ENCODE peak calls at places on chromosomes 11 and 22, in ten cellular contexts. One of them, this sample, is unnamed.

GRCh38 chr11:8296872-8297271 is 33.2 kb upstream of the LMO1 start:
- DNase-seq in activated naive CD8-positive, alpha-beta T cell treated with anti-CD3 and anti-CD28 coated beads, Interleukin-2, amount 50 U/mL, for 24 hours: no peak
- DNase-seq in left cardiac atrium: no peak
- DNase-seq in stimulated activated CD4-positive, alpha-beta T cell treated with anti-CD3 and anti-CD28 coated beads, Interleukin-2, amount 100 ng/mL, for 48 hours: no peak
- DNase-seq in WERI-Rb-1: no peak
- DNase-seq in cardiac fibroblast: no peak
- DNase-seq in activated T-cell treated with anti-CD3 and anti-CD28 coated beads, Interleukin-2, amount 50 U/mL, for 72 hours: no peak
- DNase-seq in GM23248: no peak
- DNase-seq in activated gamma-delta T cell treated with anti-CD3 and anti-CD28 coated beads, Interleukin-2, amount 50 U/mL, for 16 hours: no peak
- DNase-seq in IMR-90: no peak
- DNase-seq in this sample: no peak

GRCh38 chr11:3944198-3944597 is 88.7 kb downstream of the STIM1 start:
- DNase-seq in activated naive CD8-positive, alpha-beta T cell treated with anti-CD3 and anti-CD28 coated beads, Interleukin-2, amount 50 U/mL, for 24 hours: no peak
- DNase-seq in left cardiac atrium: no peak
- DNase-seq in stimulated activated CD4-positive, alpha-beta T cell treated with anti-CD3 and anti-CD28 coated beads, Interleukin-2, amount 100 ng/mL, for 48 hours: no peak
- DNase-seq in WERI-Rb-1: no peak
- DNase-seq in cardiac fibroblast: peak; percentile 43
- DNase-seq in activated T-cell treated with anti-CD3 and anti-CD28 coated beads, Interleukin-2, amount 50 U/mL, for 72 hours: no peak
- DNase-seq in GM23248: peak; percentile 74
- DNase-seq in activated gamma-delta T cell treated with anti-CD3 and anti-CD28 coated beads, Interleukin-2, amount 50 U/mL, for 16 hours: no peak
- DNase-seq in IMR-90: no peak
- DNase-seq in this sample: no peak

GRCh38 chr11:33633251-33634003 is 67.2 kb downstream of the C11orf91 start:
- DNase-seq in activated naive CD8-positive, alpha-beta T cell treated with anti-CD3 and anti-CD28 coated beads, Interleukin-2, amount 50 U/mL, for 24 hours: no peak
- DNase-seq in left cardiac atrium: no peak
- DNase-seq in stimulated activated CD4-positive, alpha-beta T cell treated with anti-CD3 and anti-CD28 coated beads, Interleukin-2, amount 100 ng/mL, for 48 hours: no peak
- DNase-seq in WERI-Rb-1: no peak
- DNase-seq in cardiac fibroblast: peak; percentile 49
- DNase-seq in activated T-cell treated with anti-CD3 and anti-CD28 coated beads, Interleukin-2, amount 50 U/mL, for 72 hours: no peak
- DNase-seq in GM23248: peak; percentile 91
- DNase-seq in activated gamma-delta T cell treated with anti-CD3 and anti-CD28 coated beads, Interleukin-2, amount 50 U/mL, for 16 hours: no peak
- DNase-seq in IMR-90: peak; percentile 72
- DNase-seq in this sample: no peak

GRCh38 chr22:38249803-38250641 is 22.8 kb downstream of the TMEM184B start:
- DNase-seq in activated naive CD8-positive, alpha-beta T cell treated with anti-CD3 and anti-CD28 coated beads, Interleukin-2, amount 50 U/mL, for 24 hours: no peak
- DNase-seq in left cardiac atrium: no peak
- DNase-seq in stimulated activated CD4-positive, alpha-beta T cell treated with anti-CD3 and anti-CD28 coated beads, Interleukin-2, amount 100 ng/mL, for 48 hours: no peak
- DNase-seq in WERI-Rb-1: no peak
- DNase-seq in cardiac fibroblast: no peak
- DNase-seq in activated T-cell treated with anti-CD3 and anti-CD28 coated beads, Interleukin-2, amount 50 U/mL, for 72 hours: no peak
- DNase-seq in GM23248: no peak
- DNase-seq in activated gamma-delta T cell treated with anti-CD3 and anti-CD28 coated beads, Interleukin-2, amount 50 U/mL, for 16 hours: no peak
- DNase-seq in IMR-90: no peak
- DNase-seq in this sample: no peak

GRCh38 chr11:47545298-47545697 is 7.6 kb downstream of the CELF1 start:
- DNase-seq in activated naive CD8-positive, alpha-beta T cell treated with anti-CD3 and anti-CD28 coated beads, Interleukin-2, amount 50 U/mL, for 24 hours: no peak
- DNase-seq in left cardiac atrium: no peak
- DNase-seq in stimulated activated CD4-positive, alpha-beta T cell treated with anti-CD3 and anti-CD28 coated beads, Interleukin-2, amount 100 ng/mL, for 48 hours: no peak
- DNase-seq in WERI-Rb-1: no peak
- DNase-seq in cardiac fibroblast: no peak
- DNase-seq in activated T-cell treated with anti-CD3 and anti-CD28 coated beads, Interleukin-2, amount 50 U/mL, for 72 hours: no peak
- DNase-seq in GM23248: no peak
- DNase-seq in activated gamma-delta T cell treated with anti-CD3 and anti-CD28 coated beads, Interleukin-2, amount 50 U/mL, for 16 hours: no peak
- DNase-seq in IMR-90: no peak
- DNase-seq in this sample: no peak

GRCh38 chr11:50246699-50247098 is 214.0 kb downstream of the OR4C45 start:
- DNase-seq in activated naive CD8-positive, alpha-beta T cell treated with anti-CD3 and anti-CD28 coated beads, Interleukin-2, amount 50 U/mL, for 24 hours: no peak
- DNase-seq in left cardiac atrium: no peak
- DNase-seq in stimulated activated CD4-positive, alpha-beta T cell treated with anti-CD3 and anti-CD28 coated beads, Interleukin-2, amount 100 ng/mL, for 48 hours: no peak
- DNase-seq in WERI-Rb-1: no peak
- DNase-seq in cardiac fibroblast: no peak
- DNase-seq in activated T-cell treated with anti-CD3 and anti-CD28 coated beads, Interleukin-2, amount 50 U/mL, for 72 hours: no peak
- DNase-seq in GM23248: no peak
- DNase-seq in activated gamma-delta T cell treated with anti-CD3 and anti-CD28 coated beads, Interleukin-2, amount 50 U/mL, for 16 hours: no peak
- DNase-seq in IMR-90: no peak
- DNase-seq in this sample: no peak

GRCh38 chr11:78054971-78055370 is 8.7 kb upstream of the THRSP start:
- DNase-seq in activated naive CD8-positive, alpha-beta T cell treated with anti-CD3 and anti-CD28 coated beads, Interleukin-2, amount 50 U/mL, for 24 hours: no peak
- DNase-seq in left cardiac atrium: no peak
- DNase-seq in stimulated activated CD4-positive, alpha-beta T cell treated with anti-CD3 and anti-CD28 coated beads, Interleukin-2, amount 100 ng/mL, for 48 hours: no peak
- DNase-seq in WERI-Rb-1: no peak
- DNase-seq in cardiac fibroblast: no peak
- DNase-seq in activated T-cell treated with anti-CD3 and anti-CD28 coated beads, Interleukin-2, amount 50 U/mL, for 72 hours: no peak
- DNase-seq in GM23248: no peak
- DNase-seq in activated gamma-delta T cell treated with anti-CD3 and anti-CD28 coated beads, Interleukin-2, amount 50 U/mL, for 16 hours: no peak
- DNase-seq in IMR-90: no peak
- DNase-seq in this sample: no peak

GRCh38 chr11:59574467-59574866 is 41.1 kb downstream of the OSBP start:
- DNase-seq in activated naive CD8-positive, alpha-beta T cell treated with anti-CD3 and anti-CD28 coated beads, Interleukin-2, amount 50 U/mL, for 24 hours: no peak
- DNase-seq in left cardiac atrium: no peak
- DNase-seq in stimulated activated CD4-positive, alpha-beta T cell treated with anti-CD3 and anti-CD28 coated beads, Interleukin-2, amount 100 ng/mL, for 48 hours: no peak
- DNase-seq in WERI-Rb-1: peak; percentile 41
- DNase-seq in cardiac fibroblast: peak; percentile 29
- DNase-seq in activated T-cell treated with anti-CD3 and anti-CD28 coated beads, Interleukin-2, amount 50 U/mL, for 72 hours: no peak
- DNase-seq in GM23248: peak; percentile 28
- DNase-seq in activated gamma-delta T cell treated with anti-CD3 and anti-CD28 coated beads, Interleukin-2, amount 50 U/mL, for 16 hours: no peak
- DNase-seq in IMR-90: peak; percentile 52
- DNase-seq in this sample: no peak

GRCh38 chr22:46084376-46084775 is 66.0 kb upstream of the PPARA start:
- DNase-seq in activated naive CD8-positive, alpha-beta T cell treated with anti-CD3 and anti-CD28 coated beads, Interleukin-2, amount 50 U/mL, for 24 hours: no peak
- DNase-seq in left cardiac atrium: peak; percentile 19
- DNase-seq in stimulated activated CD4-positive, alpha-beta T cell treated with anti-CD3 and anti-CD28 coated beads, Interleukin-2, amount 100 ng/mL, for 48 hours: no peak
- DNase-seq in WERI-Rb-1: no peak
- DNase-seq in cardiac fibroblast: no peak
- DNase-seq in activated T-cell treated with anti-CD3 and anti-CD28 coated beads, Interleukin-2, amount 50 U/mL, for 72 hours: no peak
- DNase-seq in GM23248: no peak
- DNase-seq in activated gamma-delta T cell treated with anti-CD3 and anti-CD28 coated beads, Interleukin-2, amount 50 U/mL, for 16 hours: no peak
- DNase-seq in IMR-90: no peak
- DNase-seq in this sample: no peak

GRCh38 chr22:28976588-28976987 is 85.0 kb downstream of the C22orf31 start:
- DNase-seq in activated naive CD8-positive, alpha-beta T cell treated with anti-CD3 and anti-CD28 coated beads, Interleukin-2, amount 50 U/mL, for 24 hours: no peak
- DNase-seq in left cardiac atrium: no peak
- DNase-seq in stimulated activated CD4-positive, alpha-beta T cell treated with anti-CD3 and anti-CD28 coated beads, Interleukin-2, amount 100 ng/mL, for 48 hours: no peak
- DNase-seq in WERI-Rb-1: no peak
- DNase-seq in cardiac fibroblast: peak; percentile 61
- DNase-seq in activated T-cell treated with anti-CD3 and anti-CD28 coated beads, Interleukin-2, amount 50 U/mL, for 72 hours: no peak
- DNase-seq in GM23248: peak; percentile 90
- DNase-seq in activated gamma-delta T cell treated with anti-CD3 and anti-CD28 coated beads, Interleukin-2, amount 50 U/mL, for 16 hours: no peak
- DNase-seq in IMR-90: peak; percentile 88
- DNase-seq in this sample: no peak

GRCh38 chr11:100925935-100926334 is 203.7 kb downstream of the PGR start:
- DNase-seq in activated naive CD8-positive, alpha-beta T cell treated with anti-CD3 and anti-CD28 coated beads, Interleukin-2, amount 50 U/mL, for 24 hours: no peak
- DNase-seq in left cardiac atrium: no peak
- DNase-seq in stimulated activated CD4-positive, alpha-beta T cell treated with anti-CD3 and anti-CD28 coated beads, Interleukin-2, amount 100 ng/mL, for 48 hours: no peak
- DNase-seq in WERI-Rb-1: no peak
- DNase-seq in cardiac fibroblast: peak; percentile 50
- DNase-seq in activated T-cell treated with anti-CD3 and anti-CD28 coated beads, Interleukin-2, amount 50 U/mL, for 72 hours: no peak
- DNase-seq in GM23248: peak; percentile 60
- DNase-seq in activated gamma-delta T cell treated with anti-CD3 and anti-CD28 coated beads, Interleukin-2, amount 50 U/mL, for 16 hours: no peak
- DNase-seq in IMR-90: peak; percentile 89
- DNase-seq in this sample: no peak

GRCh38 chr22:50522208-50522805 is 3.1 kb downstream of the SCO2 start:
- DNase-seq in activated naive CD8-positive, alpha-beta T cell treated with anti-CD3 and anti-CD28 coated beads, Interleukin-2, amount 50 U/mL, for 24 hours: no peak
- DNase-seq in left cardiac atrium: no peak
- DNase-seq in stimulated activated CD4-positive, alpha-beta T cell treated with anti-CD3 and anti-CD28 coated beads, Interleukin-2, amount 100 ng/mL, for 48 hours: no peak
- DNase-seq in WERI-Rb-1: no peak
- DNase-seq in cardiac fibroblast: no peak
- DNase-seq in activated T-cell treated with anti-CD3 and anti-CD28 coated beads, Interleukin-2, amount 50 U/mL, for 72 hours: no peak
- DNase-seq in GM23248: no peak
- DNase-seq in activated gamma-delta T cell treated with anti-CD3 and anti-CD28 coated beads, Interleukin-2, amount 50 U/mL, for 16 hours: no peak
- DNase-seq in IMR-90: no peak
- DNase-seq in this sample: no peak